ENCODE peak calls at places on chromosome 18, in eight cellular contexts. L is psoas muscle, J is hepatocyte, N is IMR-90, R is HepG2, G is left ventricle myocardium inferior, Z is neural progenitor cell, O is upper lobe of right lung. E is an unnamed sample.

GRCh38 chr18:37563810-37564511 is 1.6 kb downstream of the CELF4 start:
- DNase-seq in G (no peak), J (no peak), Z (no peak), R (no peak), O (no peak), L (no peak), N (no peak), E (no peak)

GRCh38 chr18:23452347-23452727 is 750 bp upstream of the RIOK3 start:
- DNase-seq in O (no peak), L (no peak), R (no peak), J (no peak), Z (no peak), N (no peak), G (no peak), E (no peak)

GRCh38 chr18:43279015-43279758 is 1.9 kb upstream of the SYT4 start:
- DNase-seq in N (no peak), O (no peak), Z (peak; percentile 62), R (peak; percentile 31), G (no peak), L (no peak), J (peak; percentile 25), E (no peak)

GRCh38 chr18:34738173-34738894 is 28.2 kb downstream of the DTNA start:
- DNase-seq in G (peak; percentile 22), R (peak; percentile 39), J (peak; percentile 56), O (no peak), Z (peak; percentile 26), N (no peak), L (no peak), E (no peak)

GRCh38 chr18:46211816-46212215 is 107.6 kb downstream of the HAUS1 start:
- DNase-seq in L (no peak), Z (no peak), N (peak; percentile 66), G (no peak), R (no peak), J (no peak), O (no peak), E (no peak)

GRCh38 chr18:79571221-79572092 is 108.1 kb upstream of the CTDP1 start:
- DNase-seq in G (no peak), R (no peak), J (no peak), O (peak; percentile 53), N (no peak), Z (no peak), L (no peak), E (no peak)

GRCh38 chr18:45793295-45793965 is 32.0 kb upstream of the SIGLEC15 start:
- DNase-seq in R (no peak), G (no peak), J (no peak), O (no peak), Z (no peak), N (peak; percentile 93), L (no peak), E (no peak)

GRCh38 chr18:48340502-48340901 is 68.7 kb downstream of the ZBTB7C start:
- DNase-seq in O (no peak), Z (no peak), N (no peak), L (no peak), J (no peak), R (no peak), G (no peak), E (peak; percentile 26)

GRCh38 chr18:9870431-9871023 is 15.2 kb upstream of the TXNDC2 start:
- DNase-seq in N (no peak), J (no peak), L (no peak), G (no peak), O (no peak), R (no peak), Z (no peak), E (no peak)

GRCh38 chr18:61432590-61432989 is 99.4 kb downstream of the CDH20 start:
- DNase-seq in J (no peak), R (no peak), O (no peak), L (no peak), N (no peak), G (no peak), Z (no peak), E (no peak)

GRCh38 chr18:36828157-36828629 is 609 bp downstream of the TPGS2 start:
- DNase-seq in G (no peak), O (no peak), L (peak; percentile 22), Z (peak; percentile 73), R (peak; percentile 16), N (peak; percentile 55), J (peak; percentile 55), E (no peak)

GRCh38 chr18:12092398-12093229 is 1.0 kb upstream of the ANKRD62 start:
- DNase-seq in R (peak; percentile 60), O (no peak), G (no peak), Z (peak; percentile 72), J (peak; percentile 57), N (no peak), L (no peak), E (no peak)

GRCh38 chr18:79217979-79218604 is 148.9 kb downstream of the ATP9B start:
- DNase-seq in Z (no peak), N (no peak), L (peak; percentile 40), R (no peak), O (no peak), G (no peak), J (no peak), E (no peak)

GRCh38 chr18:44957440-44957839 is 276.8 kb downstream of the SETBP1 start:
- DNase-seq in Z (no peak), R (no peak), N (no peak), G (no peak), J (no peak), O (no peak), L (no peak), E (no peak)

GRCh38 chr18:22913861-22914260 is 19.3 kb upstream of the RBBP8 start:
- DNase-seq in R (no peak), L (no peak), Z (no peak), O (peak; percentile 66), J (peak; percentile 82), N (no peak), G (no peak), E (no peak)

GRCh38 chr18:28357785-28358401 is 181.0 kb upstream of the CDH2 start:
- DNase-seq in N (no peak), J (no peak), O (no peak), R (peak; percentile 38), G (no peak), L (no peak), Z (peak; percentile 42), E (no peak)

GRCh38 chr18:45106331-45106774 is 425.7 kb downstream of the SETBP1 start:
- DNase-seq in J (no peak), L (no peak), Z (no peak), G (no peak), N (no peak), O (no peak), R (no peak), E (no peak)

GRCh38 chr18:8051388-8051787 is 484.3 kb downstream of the PTPRM start:
- DNase-seq in J (no peak), G (no peak), R (no peak), O (no peak), L (no peak), N (peak; percentile 17), Z (no peak), E (no peak)

GRCh38 chr18:57813245-57813644 is 10.1 kb upstream of the ATP8B1 start:
- DNase-seq in J (no peak), L (no peak), R (peak; percentile 48), O (no peak), Z (no peak), N (peak; percentile 99), G (no peak), E (no peak)

GRCh38 chr18:67865400-67865799 is 348.9 kb upstream of the DSEL start:
- DNase-seq in L (no peak), O (no peak), Z (no peak), N (no peak), G (no peak), J (no peak), R (no peak), E (no peak)
- H3K9me3 ChIP-seq in L (peaks cover 3% of the 10 kb centered on the region), O (no peaks in the 10 kb centered on the region), Z (no peaks in the 10 kb centered on the region), N (no peaks in the 10 kb centered on the region), G (no peaks in the 10 kb centered on the region), J (no peaks in the 10 kb centered on the region), R (no peaks in the 10 kb centered on the region), E (no peaks in the 10 kb centered on the region)

GRCh38 chr18:77101410-77102245 is 31.0 kb downstream of the MBP start:
- DNase-seq in J (peak; percentile 72), O (peak; percentile 85), Z (no peak), G (peak; percentile 77), R (no peak), L (peak; percentile 92), N (peak; percentile 97), E (peak; percentile 85)
- H3K4me3 ChIP-seq in J (no peak overlapping the region), O (no peak overlapping the region), Z (no peak overlapping the region), G (peak overlapping the region; percentile 2), R (no peak overlapping the region), L (peak overlapping the region; percentile 26), N (peak overlapping the region; percentile 3), E (no peak overlapping the region)

GRCh38 chr18:59515147-59515546 is 156.1 kb upstream of the LMAN1 start:
- DNase-seq in L (no peak), O (no peak), G (no peak), R (no peak), J (no peak), N (no peak), Z (no peak), E (no peak)

GRCh38 chr18:59509477-59510173 is 150.6 kb upstream of the LMAN1 start:
- DNase-seq in G (peak; percentile 33), J (no peak), Z (no peak), L (peak; percentile 54), N (no peak), O (no peak), R (no peak), E (peak; percentile 47)

GRCh38 chr18:59516356-59517155 is 157.5 kb upstream of the LMAN1 start:
- DNase-seq in R (peak; percentile 94), G (peak; percentile 40), Z (peak; percentile 18), N (peak; percentile 92), L (no peak), O (no peak), J (peak; percentile 86), E (no peak)

GRCh38 chr18:59514193-59514592 is 155.1 kb upstream of the LMAN1 start:
- DNase-seq in Z (peak; percentile 33), R (peak; percentile 25), O (no peak), N (peak; percentile 73), J (peak; percentile 58), L (peak; percentile 62), G (peak; percentile 72), E (peak; percentile 43)

GRCh38 chr18:59512025-59512710 is 153.1 kb upstream of the LMAN1 start:
- DNase-seq in L (no peak), O (no peak), Z (no peak), R (no peak), N (no peak), G (no peak), J (no peak), E (no peak)
- H3K4me1 ChIP-seq in L (no peaks in the 10 kb centered on the region), O (peaks cover 44% of the 10 kb centered on the region), Z (peaks cover 3% of the 10 kb centered on the region), R (peaks cover 35% of the 10 kb centered on the region), N (peaks cover 18% of the 10 kb centered on the region), G (peaks cover 60% of the 10 kb centered on the region), J (peaks cover 13% of the 10 kb centered on the region), E (no peaks in the 10 kb centered on the region)

DNA sequence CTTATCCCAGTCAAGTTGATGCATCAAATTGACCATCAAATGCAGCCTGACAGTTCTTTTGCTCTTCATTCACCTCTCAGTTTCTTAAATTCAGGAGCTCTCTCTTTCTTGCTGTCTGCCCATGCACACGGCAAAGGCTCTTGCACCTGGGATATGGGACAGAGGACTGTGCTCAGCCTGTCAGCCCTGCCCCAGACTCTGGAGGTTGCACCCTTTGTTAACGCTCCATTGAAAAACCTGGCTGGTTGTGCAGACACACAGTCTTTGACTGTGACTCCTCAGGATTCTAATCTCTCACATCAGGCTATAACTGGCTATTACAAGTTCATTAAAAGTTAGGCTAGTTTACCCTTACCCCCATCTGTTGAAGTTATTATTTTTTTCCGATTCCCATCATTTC is 1032.5 kb downstream of the SOCS6 start:
- DNase-seq in O (no peak), R (no peak), L (no peak), Z (no peak), G (no peak), N (no peak), J (no peak), E (no peak)
- H3K9me3 ChIP-seq in O (no peaks in the 10 kb centered on the region), R (no peaks in the 10 kb centered on the region), L (no peaks in the 10 kb centered on the region), Z (no peaks in the 10 kb centered on the region), G (no peaks in the 10 kb centered on the region), N (peaks cover 6% of the 10 kb centered on the region), J (no peaks in the 10 kb centered on the region), E (no peaks in the 10 kb centered on the region)

GRCh38 chr18:51668632-51669031 is 471.2 kb upstream of the MEX3C start:
- DNase-seq in Z (peak; percentile 48), J (no peak), O (no peak), N (no peak), L (no peak), G (no peak), R (no peak), E (no peak)
- H3K4me3 ChIP-seq in Z (no peak overlapping the region), J (no peak overlapping the region), O (no peak overlapping the region), N (no peak overlapping the region), L (no peak overlapping the region), G (no peak overlapping the region), R (no peak overlapping the region), E (no peak overlapping the region)